ENCODE peak calls at places on chromosomes 11 and 22, in four cellular contexts. S is activated CD4-positive, alpha-beta T cell treated with anti-CD3 and anti-CD28 coated beads, Interleukin-2, amount 10 ng/mL, durations not matched to agents 7 days and 5 days; J is posterior vena cava; A is stomach. R is an unnamed sample.

GRCh38 chr11:130649749-130650275 is 201.4 kb downstream of the ADAMTS15 start:
- DNase-seq in S (no peak), J (no peak), A (no peak), R (no peak)

GRCh38 chr22:37887610-37888378 is 18.3 kb upstream of the MICALL1 start:
- DNase-seq in S (no peak), J (no peak), A (no peak), R (no peak)

GRCh38 chr11:125224391-125225015 is 60.0 kb downstream of the PKNOX2 start:
- DNase-seq in S (no peak), J (peak; percentile 80), A (peak; percentile 40), R (no peak)

GRCh38 chr11:102551188-102551781 is 20.7 kb upstream of the MMP7 start:
- DNase-seq in S (no peak), J (no peak), A (no peak), R (no peak)

GRCh38 chr11:61571337-61571736 is 9.5 kb downstream of the SYT7 start:
- DNase-seq in S (no peak), J (no peak), A (no peak), R (no peak)

GRCh38 chr22:30481711-30482110 is 9.9 kb upstream of the SEC14L3 start:
- DNase-seq in S (no peak), J (no peak), A (no peak), R (no peak)

GRCh38 chr11:9315078-9315688 is 790 bp upstream of the TMEM41B start:
- DNase-seq in S (no peak), J (peak; percentile 72), A (no peak), R (no peak)

GRCh38 chr11:19164881-19165280 is 36.9 kb downstream of the CSRP3 start:
- DNase-seq in S (no peak), J (no peak), A (no peak), R (no peak)

GRCh38 chr11:121762820-121763219 is 310.1 kb upstream of the SORL1-AS1 start:
- DNase-seq in S (no peak), J (no peak), A (no peak), R (peak; percentile 23)

GRCh38 chr11:62593434-62594044 is 2.2 kb upstream of the TUT1 start:
- DNase-seq in S (peak; percentile 90), J (peak; percentile 92), A (peak; percentile 87), R (peak; percentile 73)

GRCh38 chr22:24413726-24414385 is 13.5 kb upstream of the ADORA2A start:
- DNase-seq in S (no peak), J (peak; percentile 77), A (no peak), R (no peak)